ENCODE peak calls at places on chromosome 22, in six cellular contexts. U is K562, F is endothelial cell of umbilical vein, K is A549, A is GM12878, Y is HepG2. L is an unnamed sample.

GRCh38 chr22:45425531-45426265 is 12.2 kb downstream of the RIBC2 start:
- DNase-seq in K (no peak), U (no peak), Y (no peak), A (no peak), F (no peak), L (no peak)

GRCh38 chr22:49307071-49307830 is 520.4 kb downstream of the BRD1 start:
- DNase-seq in Y (no peak), K (no peak), F (no peak), A (no peak), U (no peak), L (no peak)

GRCh38 chr22:24553597-24554315 is 1.2 kb downstream of the GUCD1 start:
- DNase-seq in Y (peak; percentile 25), A (no peak), U (no peak), F (no peak), K (no peak), L (peak; percentile 22)

GRCh38 chr22:36022162-36022561 is 6.5 kb downstream of the RBFOX2 start:
- DNase-seq in F (no peak), Y (no peak), A (no peak), U (no peak), K (no peak), L (no peak)

GRCh38 chr22:48205790-48206189 is 1443.3 kb downstream of the TBC1D22A start:
- DNase-seq in Y (no peak), U (no peak), A (no peak), K (no peak), F (no peak), L (no peak)

GRCh38 chr22:47066616-47066905 is 304.1 kb downstream of the TBC1D22A start:
- DNase-seq in K (no peak), A (no peak), F (no peak), Y (no peak), U (no peak), L (no peak)

GRCh38 chr22:36417281-36417686 is 29.5 kb upstream of the MYH9 start:
- DNase-seq in K (no peak), A (no peak), U (no peak), F (no peak), Y (no peak), L (no peak)

GRCh38 chr22:45331486-45331885 is 21.8 kb downstream of the FAM118A start:
- DNase-seq in K (no peak), F (no peak), U (no peak), A (no peak), Y (no peak), L (no peak)

GRCh38 chr22:37433786-37434185 is 6.5 kb upstream of the ELFN2 start:
- DNase-seq in Y (no peak), K (no peak), F (no peak), U (no peak), A (no peak), L (no peak)

GRCh38 chr22:23012081-23012622 is 58.2 kb upstream of the GNAZ start:
- DNase-seq in F (no peak), K (no peak), U (no peak), Y (no peak), A (peak; percentile 36), L (no peak)

GRCh38 chr22:41822289-41823057 is 10.4 kb upstream of the SREBF2 start:
- DNase-seq in A (peak; percentile 47), U (peak; percentile 38), Y (peak; percentile 62), F (peak; percentile 65), K (peak; percentile 62), L (peak; percentile 66)

GRCh38 chr22:30038219-30038618 is 42.0 kb upstream of the HORMAD2 start:
- DNase-seq in U (no peak), K (peak; percentile 38), F (peak; percentile 68), A (no peak), Y (no peak), L (no peak)

GRCh38 chr22:35601743-35602633 is 15.1 kb downstream of the MB start:
- DNase-seq in U (no peak), F (no peak), A (no peak), Y (no peak), K (peak; percentile 43), L (peak; percentile 82)

GRCh38 chr22:30305519-30305905 is 16.2 kb upstream of the CASTOR1 start:
- DNase-seq in F (peak; percentile 55), Y (no peak), A (peak; percentile 59), K (no peak), U (no peak), L (peak; percentile 79)

GRCh38 chr22:36084717-36085116 is 56.1 kb upstream of the RBFOX2 start:
- DNase-seq in K (no peak), A (no peak), U (no peak), Y (peak; percentile 7), F (no peak), L (no peak)

GRCh38 chr22:42919199-42919598 is 62.1 kb upstream of the ARFGAP3 start:
- DNase-seq in K (peak; percentile 22), Y (peak; percentile 59), A (no peak), F (no peak), U (peak; percentile 20), L (peak; percentile 61)

GRCh38 chr22:49873228-49873940 is 19.7 kb downstream of the ZBED4 start:
- DNase-seq in Y (no peak), A (no peak), F (no peak), U (no peak), K (no peak), L (no peak)

GRCh38 chr22:32847067-32847491 is 45.6 kb downstream of the TIMP3 start:
- DNase-seq in Y (no peak), K (no peak), A (no peak), U (no peak), F (no peak), L (no peak)
- H3K4me3 ChIP-seq in Y (no peak overlapping the region), K (no peak overlapping the region), A (no peak overlapping the region), U (no peak overlapping the region), F (no peak overlapping the region), L (no peak overlapping the region)

GRCh38 chr22:40808018-40808841 is 10.9 kb downstream of the SLC25A17 start:
- DNase-seq in U (no peak), Y (no peak), A (no peak), K (no peak), F (peak; percentile 45), L (no peak)
- TF ChIP-seq MYC in U (no peak), Y (no peak), A (no peak), K (no peak), F (no peak), L (no peak)

GRCh38 chr22:18111759-18112330 is 1.2 kb downstream of the TUBA8 start:
- DNase-seq in A (no peak), K (no peak), U (no peak), F (no peak), Y (no peak), L (peak; percentile 32)
- H3K4me3 ChIP-seq in A (peak overlapping the region; percentile 65), K (no peak overlapping the region), U (no peak overlapping the region), F (no peak overlapping the region), Y (no peak overlapping the region), L (peak overlapping the region; percentile 63)

DNA sequence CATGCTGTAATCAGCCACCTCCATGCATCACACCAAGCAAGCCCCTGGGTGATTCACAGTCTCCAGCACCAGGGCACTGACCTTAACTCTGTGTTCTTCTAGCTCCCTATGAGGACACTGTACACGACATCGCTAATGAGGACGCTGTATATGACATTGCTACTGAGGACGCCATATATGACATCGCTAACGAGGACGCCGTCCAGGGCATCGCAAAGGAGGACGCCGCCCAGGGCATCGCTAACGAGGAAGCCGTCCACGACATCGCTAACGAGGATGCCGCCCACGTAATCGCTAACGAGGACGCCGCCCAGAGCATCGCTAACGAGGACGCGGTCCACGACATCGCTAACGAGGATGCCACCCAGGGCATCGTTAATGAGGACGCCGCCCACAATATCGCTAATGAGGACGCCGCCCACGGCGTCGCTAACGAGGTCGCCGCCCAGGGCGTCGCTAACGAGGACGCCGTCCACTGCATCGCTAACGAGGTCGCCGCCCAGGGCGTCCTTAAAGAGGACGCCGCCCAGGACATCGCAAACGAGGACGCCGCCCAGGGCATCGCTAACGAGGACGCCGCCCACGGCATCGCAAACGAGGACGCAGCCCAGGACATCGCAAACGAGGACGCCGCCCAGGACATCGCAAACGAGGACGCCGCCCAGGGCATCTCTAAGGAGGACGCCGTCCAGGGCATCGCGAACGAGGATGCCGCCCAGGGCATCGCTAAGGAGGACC is 34.5 kb upstream of the DGCR6L start:
- DNase-seq in A (no peak), U (no peak), Y (no peak), K (no peak), F (no peak), L (no peak)
- TF ChIP-seq MYC in A (no peak), U (no peak), Y (no peak), K (no peak), F (no peak), L (no peak)

L was measured in NB4.